ENCODE peak calls at places on chromosome 12, in four cellular contexts. C is tibial artery; K is CD8-positive, alpha-beta memory T cell; S is tibial nerve. V is an unnamed sample.

GRCh38 chr12:28824849-28825248 is 324.2 kb upstream of the FAR2 start:
- DNase-seq in S (no peak), K (no peak), C (no peak), V (no peak)

GRCh38 chr12:526089-526488 is 66.3 kb downstream of the B4GALNT3 start:
- DNase-seq in K (no peak), S (no peak), C (no peak), V (no peak)

GRCh38 chr12:116610971-116611541 is 51.9 kb downstream of the MAP1LC3B2 start:
- DNase-seq in S (no peak), C (no peak), K (no peak), V (no peak)

GRCh38 chr12:119328111-119328510 is 6.4 kb upstream of the CCDC60 start:
- DNase-seq in S (no peak), K (no peak), C (no peak), V (no peak)

GRCh38 chr12:92673756-92674155 is 29.0 kb upstream of the PLEKHG7 start:
- DNase-seq in C (no peak), S (no peak), K (no peak), V (no peak)

GRCh38 chr12:30989754-30990153 is 63.2 kb downstream of the TSPAN11 start:
- DNase-seq in S (no peak), K (no peak), C (no peak), V (no peak)

GRCh38 chr12:26845984-26846383 is 13.0 kb upstream of the ITPR2 start:
- DNase-seq in K (no peak), S (no peak), C (no peak), V (no peak)

GRCh38 chr12:100068305-100068704 is 74.4 kb downstream of the BLTP3B start:
- DNase-seq in K (no peak), S (no peak), C (no peak), V (no peak)

GRCh38 chr12:31773867-31774266 is 45.0 kb upstream of the AMN1 start:
- DNase-seq in C (no peak), S (no peak), K (no peak), V (no peak)

GRCh38 chr12:47811581-47812484 is 7.9 kb downstream of the HDAC7 start:
- DNase-seq in C (peak; percentile 91), S (peak; percentile 69), K (no peak), V (no peak)

GRCh38 chr12:50103767-50104321 is at the start of gene GPD1:
- DNase-seq in C (peak; percentile 82), S (peak; percentile 30), K (no peak), V (no peak)

GRCh38 chr12:131863711-131864396 is 30.6 kb upstream of the ULK1 start:
- DNase-seq in C (no peak), S (no peak), K (no peak), V (no peak)

GRCh38 chr12:52248541-52249035 is 15.5 kb downstream of the KRT7 start:
- DNase-seq in K (no peak), C (peak; percentile 59), S (no peak), V (no peak)

GRCh38 chr12:58907326-58907855 is 12.9 kb downstream of the LRIG3 start:
- DNase-seq in K (no peak), C (no peak), S (no peak), V (no peak)

GRCh38 chr12:27289414-27289813 is 43.2 kb upstream of the BMAL2 start:
- DNase-seq in K (no peak), S (no peak), C (no peak), V (no peak)

GRCh38 chr12:56957229-56958052 is at the start of gene RDH16:
- DNase-seq in K (no peak), S (no peak), C (no peak), V (no peak)

GRCh38 chr12:24743891-24744793 is 204.8 kb downstream of the BCAT1 start:
- DNase-seq in S (no peak), K (no peak), C (no peak), V (no peak)

GRCh38 chr12:8446642-8447547 is 8.9 kb upstream of the CLEC6A start:
- DNase-seq in S (no peak), K (no peak), C (no peak), V (no peak)

GRCh38 chr12:26982866-26983265 is 31.3 kb downstream of the TM7SF3 start:
- DNase-seq in K (no peak), S (no peak), C (no peak), V (no peak)

GRCh38 chr12:120115692-120116442 is 686 bp downstream of the RAB35 start:
- DNase-seq in K (no peak), C (no peak), S (no peak), V (no peak)

GRCh38 chr12:110577717-110578521 is 5.2 kb downstream of the PPTC7 start:
- DNase-seq in K (no peak), S (no peak), C (no peak), V (no peak)

GRCh38 chr12:92360543-92360942 is 214.9 kb upstream of the BTG1 start:
- DNase-seq in C (no peak), K (no peak), S (no peak), V (no peak)

GRCh38 chr12:68591716-68592437 is 18.8 kb upstream of the RAP1B start:
- DNase-seq in S (no peak), C (no peak), K (peak; percentile 17), V (no peak)

GRCh38 chr12:96989916-96990315 is 82.9 kb downstream of the NEDD1 start:
- DNase-seq in C (no peak), K (no peak), S (no peak), V (no peak)

GRCh38 chr12:83476006-83476405 is 789.3 kb downstream of the TMTC2 start:
- DNase-seq in K (no peak), S (no peak), C (no peak), V (no peak)

GRCh38 chr12:104285740-104286537 is 17.6 kb upstream of the EID3 start:
- DNase-seq in K (no peak), C (no peak), S (no peak), V (no peak)
- H3K4me3 ChIP-seq in K (peak overlapping the region; percentile 82), C (peak overlapping the region; percentile 74), S (peak overlapping the region; percentile 74), V (no peak overlapping the region)

GRCh38 chr12:39235990-39236767 is 206.7 kb downstream of the KIF21A start:
- DNase-seq in S (no peak), K (no peak), C (no peak), V (no peak)

GRCh38 chr12:39240144-39240486 is 202.8 kb downstream of the KIF21A start:
- DNase-seq in C (no peak), S (no peak), K (no peak), V (no peak)

GRCh38 chr12:39239484-39240143 is 203.3 kb downstream of the KIF21A start:
- DNase-seq in K (no peak), S (no peak), C (no peak), V (peak; percentile 78)

GRCh38 chr12:39236994-39237393 is 205.9 kb downstream of the KIF21A start:
- DNase-seq in C (no peak), S (no peak), K (no peak), V (no peak)

GRCh38 chr12:39240573-39240972 is 202.3 kb downstream of the KIF21A start:
- DNase-seq in S (no peak), C (no peak), K (no peak), V (no peak)
- H3K27ac ChIP-seq in S (no peak overlapping the region), C (no peak overlapping the region), K (no peak overlapping the region), V (peak overlapping the region; percentile 91)

DNA sequence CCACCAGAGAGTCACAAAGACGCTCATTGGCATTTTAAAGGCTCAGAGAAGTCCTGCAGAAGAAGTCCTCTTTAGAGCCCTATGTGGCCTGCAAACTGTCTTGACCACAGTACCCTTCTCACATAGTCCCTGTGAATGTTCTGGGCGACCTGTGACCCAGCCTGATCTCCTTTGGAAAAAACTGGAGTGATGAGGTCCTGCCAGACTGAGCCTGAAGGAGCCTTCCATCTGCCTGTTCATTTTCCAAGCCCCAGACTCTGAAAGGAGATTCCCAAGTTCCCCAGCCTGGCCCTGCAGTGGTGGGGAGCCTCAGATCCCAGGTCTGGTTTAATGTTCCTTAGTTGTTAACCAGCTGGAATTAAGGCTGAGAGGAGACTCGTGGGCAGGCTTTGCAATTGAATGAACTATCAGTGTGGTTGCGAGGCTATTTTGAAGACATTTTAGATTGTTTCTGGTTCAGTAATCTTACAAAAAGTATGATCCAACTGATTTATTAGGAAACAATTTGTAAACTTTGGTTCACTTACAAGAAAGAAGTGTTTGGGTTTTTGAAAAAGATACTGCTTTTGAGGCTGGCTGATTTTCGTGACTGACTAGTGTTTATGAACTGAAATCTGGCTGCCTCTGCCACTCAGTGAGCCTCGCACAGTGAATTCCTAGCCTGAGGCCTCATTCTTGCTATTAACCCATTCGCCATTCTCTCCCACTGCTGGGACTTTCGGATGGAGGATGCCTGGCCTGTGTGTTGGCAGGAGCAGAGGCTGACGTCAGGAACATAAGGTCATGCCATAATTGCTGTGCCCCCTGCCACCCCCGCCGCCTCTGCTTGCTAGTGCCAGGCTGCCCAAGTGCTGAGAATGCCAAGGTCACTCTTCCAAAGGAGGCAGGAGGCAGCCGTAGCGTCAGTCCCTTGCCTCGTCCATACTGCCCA is 249.0 kb downstream of the CACNA1C start:
- DNase-seq in S (peak; percentile 25), K (no peak), C (peak; percentile 95), V (peak; percentile 73)
- H3K27me3 ChIP-seq in S (no peaks in the 10 kb centered on the region), K (no peaks in the 10 kb centered on the region), C (no peaks in the 10 kb centered on the region), V (no peaks in the 10 kb centered on the region)

DNA sequence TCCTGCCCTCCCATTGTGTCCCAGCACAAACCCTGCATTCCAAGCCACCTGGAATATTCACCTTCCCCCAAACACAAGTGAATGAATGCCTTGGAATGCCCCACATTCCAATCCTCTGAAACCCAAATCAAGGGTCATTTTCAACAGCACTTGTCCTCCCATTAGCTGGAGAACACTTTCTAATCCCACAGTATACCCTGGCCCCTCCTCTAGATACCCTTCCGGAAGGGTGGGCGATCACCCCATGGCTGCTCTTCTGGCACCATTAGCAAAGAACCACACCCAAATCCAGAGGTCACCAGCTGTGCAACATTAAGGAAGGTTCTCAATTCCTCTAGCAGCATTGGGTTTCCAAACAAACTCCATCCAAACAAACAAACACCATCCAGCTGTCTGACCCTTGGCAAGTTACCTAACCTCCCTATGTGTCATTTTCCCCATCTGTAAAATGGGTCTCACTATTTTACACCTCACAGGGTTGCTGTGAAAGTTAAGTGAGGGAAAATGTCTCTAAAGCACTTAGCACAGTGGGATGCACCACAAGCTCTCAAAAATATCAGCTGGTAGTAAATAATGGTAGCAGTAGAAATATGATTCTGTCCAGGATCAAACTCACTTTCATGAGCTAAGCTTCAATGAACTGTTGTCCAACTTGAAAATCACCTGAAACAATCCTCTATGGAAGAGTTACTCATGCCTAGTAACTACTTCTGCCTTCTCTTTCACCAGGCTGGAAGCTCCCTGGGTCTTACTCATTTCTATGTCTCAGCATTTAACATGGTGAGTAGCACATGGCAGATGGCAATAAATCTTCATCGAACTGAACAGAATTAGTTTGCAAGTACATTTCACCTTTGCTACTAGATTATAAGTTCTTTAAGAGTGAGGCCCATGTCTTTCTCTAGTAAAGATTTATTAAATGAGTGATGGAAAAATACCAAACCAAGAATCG is 5.3 kb downstream of the NUAK1 start:
- DNase-seq in K (no peak), C (no peak), S (no peak), V (peak; percentile 61)
- H3K4me3 ChIP-seq in K (no peak overlapping the region), C (no peak overlapping the region), S (no peak overlapping the region), V (no peak overlapping the region)

GRCh38 chr12:122977655-122978392 is 2.7 kb upstream of the ARL6IP4 start:
- DNase-seq in S (no peak), C (no peak), K (no peak), V (no peak)

GRCh38 chr12:122976648-122976975 is 1.6 kb downstream of the OGFOD2 start:
- DNase-seq in S (no peak), C (peak; percentile 62), K (no peak), V (no peak)

GRCh38 chr12:122975790-122976647 is 975 bp downstream of the OGFOD2 start:
- DNase-seq in C (peak; percentile 54), K (no peak), S (no peak), V (no peak)

GRCh38 chr12:122978507-122978955 is 1.9 kb upstream of the ARL6IP4 start:
- DNase-seq in S (no peak), C (peak; percentile 62), K (no peak), V (no peak)

GRCh38 chr12:122977153-122977552 is 2.1 kb downstream of the OGFOD2 start:
- DNase-seq in S (no peak), C (no peak), K (no peak), V (no peak)
- H3K27ac ChIP-seq in S (no peak overlapping the region), C (no peak overlapping the region), K (no peak overlapping the region), V (no peak overlapping the region)

V was measured in SJSA1.